ENCODE peak calls at places on chromosomes 13 and 19, in four cellular contexts. L is A549, X is K562, Y is GM12878. J is an unnamed sample.

GRCh38 chr19:34305221-34306058 is 51.1 kb downstream of the GARRE1 start:
- DNase-seq in X (no peak), Y (no peak), L (no peak), J (no peak)

GRCh38 chr13:51801631-51802099 is 2.3 kb downstream of the DHRS12 start:
- DNase-seq in L (peak; percentile 23), X (no peak), Y (no peak), J (no peak)

GRCh38 chr13:75800545-75800944 is 164.4 kb downstream of the LMO7 start:
- DNase-seq in X (no peak), Y (no peak), L (no peak), J (no peak)

GRCh38 chr13:113092776-113093579 is 12.6 kb upstream of the F7 start:
- DNase-seq in L (no peak), Y (no peak), X (no peak), J (no peak)

GRCh38 chr19:8423821-8424223 is 10.7 kb downstream of the MARCHF2 start:
- DNase-seq in Y (no peak), L (peak; percentile 67), X (peak; percentile 80), J (peak; percentile 97)

GRCh38 chr13:112943309-112944125 is 25.5 kb upstream of the MCF2L start:
- DNase-seq in X (no peak), L (peak; percentile 13), Y (no peak), J (peak; percentile 4)

GRCh38 chr19:33171916-33172359 is 22.2 kb upstream of the LRP3 start:
- DNase-seq in Y (no peak), L (no peak), X (no peak), J (peak; percentile 74)

GRCh38 chr19:29664753-29665214 is 477 bp upstream of the PLEKHF1 start:
- DNase-seq in X (no peak), Y (no peak), L (no peak), J (no peak)

GRCh38 chr13:34591801-34592454 is 350.1 kb upstream of the NBEA start:
- DNase-seq in Y (no peak), X (no peak), L (no peak), J (no peak)

GRCh38 chr13:113002206-113002821 is 33.3 kb downstream of the MCF2L start:
- DNase-seq in L (no peak), Y (no peak), X (peak; percentile 30), J (no peak)

GRCh38 chr19:40974633-40975037 is 16.4 kb upstream of the CYP2B6 start:
- DNase-seq in L (peak; percentile 89), X (peak; percentile 80), Y (peak; percentile 3), J (peak; percentile 73)

GRCh38 chr19:30344446-30345425 is 27.4 kb upstream of the ZNF536 start:
- DNase-seq in X (no peak), Y (no peak), L (no peak), J (no peak)

GRCh38 chr13:50969691-50970090 is 60.1 kb downstream of the RNASEH2B start:
- DNase-seq in X (no peak), L (no peak), Y (no peak), J (no peak)

GRCh38 chr19:19451429-19452240 is 46.2 kb downstream of the GATAD2A start:
- DNase-seq in X (no peak), L (no peak), Y (peak; percentile 68), J (no peak)

GRCh38 chr13:100646030-100646673 is 28.4 kb downstream of the TMTC4 start:
- DNase-seq in Y (no peak), X (peak; percentile 23), L (peak; percentile 8), J (peak; percentile 31)

GRCh38 chr13:93925976-93926375 is 553.5 kb downstream of the DCT start:
- DNase-seq in X (no peak), Y (no peak), L (no peak), J (no peak)

GRCh38 chr19:2345794-2346663 is 14.0 kb upstream of the TMPRSS9 start:
- DNase-seq in Y (no peak), X (peak; percentile 91), L (no peak), J (no peak)

GRCh38 chr13:60261432-60262351 is 98.0 kb upstream of the DIAPH3 start:
- DNase-seq in Y (no peak), L (no peak), X (no peak), J (no peak)

GRCh38 chr13:74136089-74136658 is 2.0 kb upstream of the KLF12 start:
- DNase-seq in Y (no peak), L (no peak), X (no peak), J (peak; percentile 62)

DNA sequence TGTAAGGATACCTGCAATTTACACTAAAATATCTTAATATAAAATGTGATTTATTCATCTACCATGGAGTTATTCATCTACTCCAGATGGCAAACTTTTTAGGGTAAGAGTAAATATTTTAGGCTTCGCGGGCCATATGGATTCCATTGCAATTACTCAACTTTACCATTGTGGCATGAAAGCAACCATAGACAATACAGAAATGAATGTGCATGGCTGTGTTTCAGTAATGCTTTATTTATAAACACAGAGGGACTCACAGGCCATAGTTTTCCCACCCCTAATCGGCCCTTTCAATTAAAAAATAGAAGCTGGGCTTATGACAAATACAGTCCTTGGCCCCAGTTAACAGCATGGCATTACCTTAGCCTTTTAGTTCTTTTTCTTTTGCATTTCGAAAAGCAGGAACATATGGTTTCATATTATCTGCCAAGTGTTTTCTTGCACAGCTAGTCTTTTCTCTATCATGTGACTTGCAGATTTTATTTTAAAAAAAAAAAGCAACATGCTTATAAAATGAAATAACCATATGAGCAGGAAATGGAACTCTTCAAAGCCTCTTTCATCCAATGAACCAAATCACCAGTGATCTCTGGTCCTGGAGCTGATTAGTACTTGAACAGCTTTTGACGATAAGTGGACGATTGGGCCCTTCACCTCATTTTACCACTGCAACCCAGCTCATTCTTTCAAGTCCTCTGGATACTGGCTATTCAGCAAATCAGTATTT is 64.0 kb downstream of the LHFPL6 start:
- DNase-seq in Y (no peak), L (no peak), X (no peak), J (peak; percentile 81)
- TF ChIP-seq ELK1 in Y (no peak), L (no peak), X (no peak), J (no peak)

GRCh38 chr19:46195104-46195503 is 34.4 kb upstream of the IGFL1 start:
- DNase-seq in L (no peak), Y (no peak), X (no peak), J (no peak)

GRCh38 chr19:46191972-46192371 is 37.6 kb upstream of the IGFL1 start:
- DNase-seq in Y (no peak), L (no peak), X (no peak), J (no peak)

GRCh38 chr19:46193678-46194077 is 35.9 kb upstream of the IGFL1 start:
- DNase-seq in Y (no peak), X (no peak), L (no peak), J (no peak)

GRCh38 chr19:46191356-46191755 is 38.2 kb upstream of the IGFL1 start:
- DNase-seq in L (no peak), Y (no peak), X (no peak), J (no peak)

DNA sequence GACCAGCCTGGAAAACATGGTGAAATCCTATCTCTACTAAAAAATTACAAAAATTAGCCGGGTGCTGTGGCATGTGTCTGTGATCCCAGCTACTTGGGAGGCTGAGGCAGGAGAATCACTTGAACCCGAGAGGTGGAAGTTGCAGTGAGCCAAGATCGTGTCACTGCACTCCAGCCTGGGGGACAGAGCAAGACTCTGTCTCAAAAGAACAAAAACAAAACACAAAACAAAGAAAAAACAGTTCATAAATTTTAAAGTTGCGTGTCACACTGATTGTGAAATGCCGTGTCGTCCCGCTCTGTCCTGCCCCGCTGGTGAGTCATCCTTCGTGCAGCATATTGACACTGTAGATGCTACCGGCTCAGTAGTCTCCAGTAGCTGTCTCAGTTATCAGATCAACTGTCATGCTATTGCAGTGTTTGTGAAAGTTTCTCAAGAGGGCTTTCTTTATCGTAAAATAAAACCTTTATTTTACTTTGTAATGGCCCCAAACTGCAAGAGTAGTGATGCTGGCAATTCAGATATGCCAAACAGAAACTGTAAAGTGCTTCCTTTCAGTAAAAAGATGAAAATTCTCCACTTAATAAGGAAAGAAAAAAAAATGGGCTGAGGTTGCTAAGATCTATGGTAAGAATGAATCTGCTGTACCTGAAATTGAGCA is 36.4 kb upstream of the IGFL1 start:
- DNase-seq in X (peak; percentile 70), L (peak; percentile 91), Y (no peak), J (peak; percentile 51)
- TF ChIP-seq ELK1 in X (no peak), L (no peak), Y (no peak), J (no peak)

GRCh38 chr13:25192936-25193335 is 20.8 kb upstream of the AMER2 start:
- DNase-seq in L (no peak), X (no peak), Y (no peak), J (no peak)
- TF ChIP-seq ELK1 in L (no peak), X (no peak), Y (no peak), J (no peak)

GRCh38 chr19:15105044-15105443 is 2.2 kb upstream of the SYDE1 start:
- DNase-seq in X (no peak), Y (no peak), L (no peak), J (no peak)

GRCh38 chr19:15109768-15110417 is 2.7 kb downstream of the SYDE1 start:
- DNase-seq in L (no peak), X (no peak), Y (no peak), J (no peak)

GRCh38 chr19:15108145-15108844 is 1.1 kb downstream of the SYDE1 start:
- DNase-seq in L (no peak), Y (no peak), X (no peak), J (no peak)

GRCh38 chr19:15108845-15109767 is 1.9 kb downstream of the SYDE1 start:
- DNase-seq in X (no peak), Y (no peak), L (no peak), J (no peak)

GRCh38 chr19:15107056-15108010 is at the start of gene SYDE1:
- DNase-seq in Y (no peak), L (no peak), X (no peak), J (peak; percentile 55)
- TF ChIP-seq ELK1 in Y (no peak), L (no peak), X (no peak), J (no peak)

GRCh38 chr13:24097064-24097463 is 63.5 kb upstream of the SPATA13 start:
- DNase-seq in L (no peak), Y (peak; percentile 16), X (no peak), J (peak; percentile 76)
- TF ChIP-seq ELK1 in L (no peak), Y (no peak), X (no peak), J (no peak)

J was measured in IMR-90.